ENCODE peak calls at places on chromosome 6, in five cellular contexts. One of them, this sample, is unnamed.

GRCh38 chr6:16982827-16983226 is 119.0 kb upstream of the STMND1 start:
- DNase-seq in cardiac fibroblast: peak; percentile 75
- DNase-seq in naive thymus-derived CD8-positive, alpha-beta T cell: no peak
- DNase-seq in MCF 10A: no peak
- DNase-seq in activated CD8-positive, alpha-beta memory T cell treated with anti-CD3 and anti-CD28 coated beads for 1 hour: no peak
- DNase-seq in this sample: no peak

GRCh38 chr6:815348-815738 is 122.4 kb upstream of the EXOC2 start:
- DNase-seq in cardiac fibroblast: no peak
- DNase-seq in naive thymus-derived CD8-positive, alpha-beta T cell: no peak
- DNase-seq in MCF 10A: no peak
- DNase-seq in activated CD8-positive, alpha-beta memory T cell treated with anti-CD3 and anti-CD28 coated beads for 1 hour: no peak
- DNase-seq in this sample: no peak

GRCh38 chr6:45078432-45078831 is 249.7 kb upstream of the RUNX2 start:
- DNase-seq in cardiac fibroblast: no peak
- DNase-seq in naive thymus-derived CD8-positive, alpha-beta T cell: no peak
- DNase-seq in MCF 10A: no peak
- DNase-seq in activated CD8-positive, alpha-beta memory T cell treated with anti-CD3 and anti-CD28 coated beads for 1 hour: no peak
- DNase-seq in this sample: no peak

GRCh38 chr6:126033696-126034095 is 47.4 kb downstream of the TRMT11 start:
- DNase-seq in cardiac fibroblast: peak; percentile 91
- DNase-seq in naive thymus-derived CD8-positive, alpha-beta T cell: no peak
- DNase-seq in MCF 10A: peak; percentile 68
- DNase-seq in activated CD8-positive, alpha-beta memory T cell treated with anti-CD3 and anti-CD28 coated beads for 1 hour: no peak
- DNase-seq in this sample: peak; percentile 22

GRCh38 chr6:56899311-56899710 is 55.6 kb upstream of the BEND6 start:
- DNase-seq in cardiac fibroblast: peak; percentile 72
- DNase-seq in naive thymus-derived CD8-positive, alpha-beta T cell: no peak
- DNase-seq in MCF 10A: no peak
- DNase-seq in activated CD8-positive, alpha-beta memory T cell treated with anti-CD3 and anti-CD28 coated beads for 1 hour: no peak
- DNase-seq in this sample: no peak

GRCh38 chr6:112502348-112503130 is 155.4 kb downstream of the RFPL4B start:
- DNase-seq in cardiac fibroblast: peak; percentile 38
- DNase-seq in naive thymus-derived CD8-positive, alpha-beta T cell: no peak
- DNase-seq in MCF 10A: peak; percentile 5
- DNase-seq in activated CD8-positive, alpha-beta memory T cell treated with anti-CD3 and anti-CD28 coated beads for 1 hour: no peak
- DNase-seq in this sample: peak; percentile 8

GRCh38 chr6:156029296-156029985 is 573.8 kb upstream of the NOX3 start:
- DNase-seq in cardiac fibroblast: no peak
- DNase-seq in naive thymus-derived CD8-positive, alpha-beta T cell: no peak
- DNase-seq in MCF 10A: no peak
- DNase-seq in activated CD8-positive, alpha-beta memory T cell treated with anti-CD3 and anti-CD28 coated beads for 1 hour: no peak
- DNase-seq in this sample: no peak

GRCh38 chr6:43120938-43121913 is 45.1 kb downstream of the PTK7 start:
- DNase-seq in cardiac fibroblast: peak; percentile 99
- DNase-seq in naive thymus-derived CD8-positive, alpha-beta T cell: no peak
- DNase-seq in MCF 10A: peak; percentile 97
- DNase-seq in activated CD8-positive, alpha-beta memory T cell treated with anti-CD3 and anti-CD28 coated beads for 1 hour: no peak
- DNase-seq in this sample: peak; percentile 80

GRCh38 chr6:5302995-5303622 is 41.8 kb downstream of the FARS2 start:
- DNase-seq in cardiac fibroblast: peak; percentile 27
- DNase-seq in naive thymus-derived CD8-positive, alpha-beta T cell: peak; percentile 49
- DNase-seq in MCF 10A: peak; percentile 78
- DNase-seq in activated CD8-positive, alpha-beta memory T cell treated with anti-CD3 and anti-CD28 coated beads for 1 hour: peak; percentile 22
- DNase-seq in this sample: peak; percentile 77

GRCh38 chr6:124066995-124067552 is 263.4 kb downstream of the NKAIN2 start:
- DNase-seq in cardiac fibroblast: no peak
- DNase-seq in naive thymus-derived CD8-positive, alpha-beta T cell: no peak
- DNase-seq in MCF 10A: no peak
- DNase-seq in activated CD8-positive, alpha-beta memory T cell treated with anti-CD3 and anti-CD28 coated beads for 1 hour: no peak
- DNase-seq in this sample: no peak